ENCODE peak calls at places on chromosomes 12 and 14, in seven cellular contexts. Q, Y, M, H, G, J and O are unnamed samples.
A peak's percentile ranks its signal among the peaks of the same experiment; 100 is the strongest.

GRCh38 chr14:94395900-94396574 is 7.6 kb upstream of the SERPINA1 start:
- DNase-seq in J (peak; percentile 28), Y (no peak), H (no peak), G (no peak), Q (no peak), M (no peak), O (no peak)

GRCh38 chr12:55929306-55929791 is 1.6 kb upstream of the DGKA start:
- DNase-seq in G (no peak), M (peak; percentile 75), J (no peak), Y (no peak), Q (no peak), H (peak; percentile 58), O (no peak)

GRCh38 chr14:59771577-59771976 is 99.0 kb downstream of the RTN1 start:
- DNase-seq in M (no peak), J (no peak), H (no peak), Q (no peak), Y (peak; percentile 55), G (no peak), O (no peak)

GRCh38 chr12:109281452-109281851 is 27.6 kb downstream of the FOXN4 start:
- DNase-seq in H (no peak), Q (no peak), J (no peak), Y (no peak), G (no peak), M (no peak), O (no peak)

GRCh38 chr12:124107299-124107698 is 134.3 kb downstream of the ZNF664 start:
- DNase-seq in J (no peak), H (no peak), Y (no peak), Q (no peak), G (no peak), M (no peak), O (no peak)

GRCh38 chr12:127214196-127214595 is 1052.8 kb upstream of the TMEM132C start:
- DNase-seq in J (no peak), Q (no peak), M (no peak), H (no peak), G (no peak), Y (no peak), O (no peak)

GRCh38 chr14:79573486-79573885 is 637.8 kb downstream of the DIO2 start:
- DNase-seq in J (no peak), H (no peak), Q (no peak), Y (no peak), G (no peak), M (no peak), O (no peak)

GRCh38 chr14:64720190-64720589 is 16.0 kb downstream of the PLEKHG3 start:
- DNase-seq in G (peak; percentile 25), J (peak; percentile 67), H (peak; percentile 82), Q (no peak), M (peak; percentile 81), Y (peak; percentile 98), O (no peak)

GRCh38 chr12:13000616-13000934 is 510 bp upstream of the HEBP1 start:
- DNase-seq in M (no peak), G (no peak), Q (no peak), H (no peak), J (no peak), Y (peak; percentile 28), O (no peak)

GRCh38 chr14:78700236-78700635 is 530.1 kb downstream of the NRXN3 start:
- DNase-seq in J (no peak), Q (no peak), H (no peak), Y (peak; percentile 2), G (no peak), M (no peak), O (no peak)

GRCh38 chr14:32998433-32998832 is 59.8 kb downstream of the NPAS3 start:
- DNase-seq in H (no peak), G (no peak), J (peak; percentile 13), Y (peak; percentile 43), Q (no peak), M (no peak), O (no peak)

GRCh38 chr14:102485693-102486512 is 23.7 kb downstream of the ANKRD9 start:
- DNase-seq in Q (no peak), Y (no peak), G (no peak), M (no peak), J (no peak), H (no peak), O (peak; percentile 42)

GRCh38 chr12:115351513-115352077 is 667.6 kb upstream of the TBX3 start:
- DNase-seq in G (no peak), J (no peak), M (no peak), Q (no peak), Y (no peak), H (no peak), O (no peak)

GRCh38 chr12:91968772-91969171 is 176.9 kb downstream of the BTG1 start:
- DNase-seq in Q (no peak), Y (no peak), J (no peak), H (no peak), G (no peak), M (no peak), O (no peak)

GRCh38 chr14:95024380-95024779 is 132.9 kb downstream of the DICER1 start:
- DNase-seq in Q (no peak), G (no peak), J (no peak), H (no peak), Y (no peak), M (no peak), O (no peak)

GRCh38 chr12:95412826-95413311 is 61.1 kb upstream of the METAP2 start:
- DNase-seq in Y (peak; percentile 92), G (no peak), Q (no peak), J (no peak), M (no peak), H (no peak), O (no peak)

GRCh38 chr12:128052341-128052740 is 214.6 kb upstream of the TMEM132C start:
- DNase-seq in Y (peak; percentile 36), Q (no peak), M (no peak), J (no peak), G (no peak), H (no peak), O (no peak)

GRCh38 chr14:52142504-52142903 is 73.6 kb upstream of the NID2 start:
- DNase-seq in Q (no peak), J (no peak), G (no peak), Y (no peak), M (no peak), H (no peak), O (no peak)

GRCh38 chr14:101400815-101401214 is 160.5 kb upstream of the DIO3 start:
- DNase-seq in M (no peak), J (no peak), G (no peak), Q (no peak), Y (no peak), H (no peak), O (no peak)

GRCh38 chr12:58419905-58420304 is 478.5 kb downstream of the ATP23 start:
- DNase-seq in M (no peak), J (no peak), H (no peak), Q (no peak), G (no peak), Y (peak; percentile 11), O (no peak)

GRCh38 chr12:70719672-70720420 is 82.6 kb upstream of the PTPRB start:
- DNase-seq in H (peak; percentile 38), G (peak; percentile 43), Y (peak; percentile 46), M (no peak), Q (peak; percentile 18), J (peak; percentile 21), O (peak; percentile 62)

GRCh38 chr12:46374286-46374685 is 1.7 kb upstream of the SLC38A2 start:
- DNase-seq in G (no peak), Q (no peak), Y (no peak), M (no peak), H (no peak), J (no peak), O (no peak)

GRCh38 chr12:52251367-52252055 is 18.5 kb downstream of the KRT7 start:
- DNase-seq in H (no peak), J (peak; percentile 6), M (no peak), Q (no peak), Y (peak; percentile 30), G (no peak), O (no peak)

GRCh38 chr12:22653075-22653474 is 28.1 kb downstream of the ETNK1 start:
- DNase-seq in Y (no peak), H (no peak), M (no peak), G (no peak), J (no peak), Q (no peak), O (no peak)

GRCh38 chr12:50222275-50222783 is 55.2 kb upstream of the CERS5 start:
- DNase-seq in Q (peak; percentile 65), J (no peak), Y (peak; percentile 57), M (peak; percentile 52), H (peak; percentile 57), G (peak; percentile 45), O (peak; percentile 75)
- TF ChIP-seq CTCF in Q (peak; percentile 34), J (no peak), Y (peak; percentile 16), M (no peak), H (no peak), G (peak; percentile 15), O (no peak)

GRCh38 chr14:68881396-68881795 is 88.5 kb upstream of the ZFP36L1 start:
- DNase-seq in Y (no peak), H (no peak), M (no peak), J (peak; percentile 3), Q (no peak), G (no peak), O (no peak)
- H3K36me3 ChIP-seq in Y (peaks cover 83% of the 10 kb centered on the region), H (peaks cover 22% of the 10 kb centered on the region), M (peaks cover 58% of the 10 kb centered on the region), J (peaks cover 30% of the 10 kb centered on the region), Q (no peaks in the 10 kb centered on the region), G (no peaks in the 10 kb centered on the region), O (no peaks in the 10 kb centered on the region)

GRCh38 chr14:105195533-105196227 is 14.6 kb upstream of the NUDT14 start:
- DNase-seq in H (no peak), M (no peak), J (no peak), G (no peak), Y (no peak), Q (no peak), O (no peak)
- TF ChIP-seq CTCF in H (no peak), M (no peak), J (no peak), G (no peak), Y (no peak), Q (no peak), O (no peak)

GRCh38 chr12:98870521-98870920 is 225.4 kb downstream of the APAF1 start:
- DNase-seq in M (no peak), J (no peak), G (no peak), Y (no peak), Q (no peak), H (no peak), O (no peak)
- H3K36me3 ChIP-seq in M (no peaks in the 10 kb centered on the region), J (no peaks in the 10 kb centered on the region), G (no peaks in the 10 kb centered on the region), Y (no peaks in the 10 kb centered on the region), Q (no peaks in the 10 kb centered on the region), H (no peaks in the 10 kb centered on the region), O (no peaks in the 10 kb centered on the region)